ENCODE peak calls at places on chromosomes 11 and 22, in eight cellular contexts. F, W, E, N, B, D, T and J are unnamed samples.

GRCh38 chr11:36453678-36454077 is 56.4 kb downstream of the TRAF6 start:
- DNase-seq in T (peak; percentile 14), E (no peak), N (no peak), D (no peak), F (no peak), W (no peak), B (no peak), J (no peak)

GRCh38 chr11:93370260-93370659 is 39.7 kb downstream of the DEUP1 start:
- DNase-seq in T (no peak), B (no peak), N (no peak), W (no peak), E (no peak), F (no peak), D (no peak), J (no peak)

GRCh38 chr11:24683578-24683977 is 186.7 kb downstream of the LUZP2 start:
- DNase-seq in E (no peak), T (no peak), B (no peak), F (no peak), N (no peak), D (no peak), W (no peak), J (no peak)

GRCh38 chr11:110297726-110298297 is 1.4 kb upstream of the RDX start:
- DNase-seq in E (no peak), B (no peak), F (no peak), D (no peak), W (no peak), T (peak; percentile 29), N (no peak), J (peak; percentile 43)

GRCh38 chr11:134360050-134360835 is 28.5 kb downstream of the GLB1L2 start:
- DNase-seq in T (peak; percentile 78), E (peak; percentile 54), F (peak; percentile 78), D (peak; percentile 65), N (peak; percentile 86), W (peak; percentile 84), B (peak; percentile 91), J (peak; percentile 93)

GRCh38 chr11:14894657-14895598 is 2.9 kb upstream of the CYP2R1 start:
- DNase-seq in B (peak; percentile 82), F (peak; percentile 27), D (no peak), W (peak; percentile 80), T (peak; percentile 94), N (peak; percentile 15), E (no peak), J (no peak)

GRCh38 chr11:93933230-93933629 is 82.8 kb upstream of the VSTM5 start:
- DNase-seq in T (peak; percentile 14), D (no peak), W (no peak), E (no peak), F (no peak), B (no peak), N (no peak), J (no peak)

GRCh38 chr11:20762112-20762511 is 92.7 kb downstream of the NELL1 start:
- DNase-seq in D (no peak), T (no peak), N (no peak), W (no peak), E (no peak), F (no peak), B (no peak), J (no peak)

GRCh38 chr11:75014129-75014528 is 25.4 kb downstream of the NEU3 start:
- DNase-seq in E (no peak), W (no peak), F (no peak), D (no peak), B (no peak), T (peak; percentile 79), N (no peak), J (no peak)

DNA sequence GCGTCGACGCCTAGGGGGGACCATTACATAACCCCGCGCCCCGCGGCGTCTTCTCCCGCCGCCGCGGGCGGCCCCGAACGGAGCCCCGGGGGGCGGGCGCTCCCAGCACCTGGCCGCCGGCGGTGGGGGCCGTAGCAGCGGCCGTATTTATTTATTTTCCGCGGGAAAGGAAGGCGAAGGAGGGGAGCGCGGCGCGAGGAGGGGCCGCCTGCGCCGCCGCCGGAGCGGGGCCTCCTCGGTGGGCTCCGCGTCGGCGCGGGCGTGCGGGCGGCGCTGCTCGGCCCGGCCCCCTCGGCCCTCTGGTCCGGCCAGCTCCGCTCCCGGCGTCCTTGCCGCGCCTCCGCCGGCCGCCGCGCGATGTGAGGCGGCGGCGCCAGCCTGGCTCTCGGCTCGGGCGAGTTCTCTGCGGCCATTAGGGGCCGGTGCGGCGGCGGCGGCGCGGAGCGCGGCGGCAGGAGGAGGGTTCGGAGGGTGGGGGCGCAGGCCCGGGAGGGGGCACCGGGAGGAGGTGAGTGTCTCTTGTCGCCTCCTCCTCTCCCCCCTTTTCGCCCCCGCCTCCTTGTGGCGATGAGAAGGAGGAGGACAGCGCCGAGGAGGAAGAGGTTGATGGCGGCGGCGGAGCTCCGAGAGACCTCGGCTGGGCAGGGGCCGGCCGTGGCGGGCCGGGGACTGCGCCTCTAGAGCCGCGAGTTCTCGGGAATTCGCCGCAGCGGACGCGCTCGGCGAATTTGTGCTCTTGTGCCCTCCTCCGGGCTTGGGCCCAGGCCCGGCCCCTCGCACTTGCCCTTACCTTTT is at the start of gene EP300:
- DNase-seq in D (peak; percentile 18), N (peak; percentile 76), F (peak; percentile 84), E (peak; percentile 40), W (peak; percentile 91), B (peak; percentile 94), T (peak; percentile 75), J (peak; percentile 72)
- H3K27ac ChIP-seq in D (peak within 1 kb of the TSS; percentile 99), N (peak within 1 kb of the TSS; percentile 100), F (peak within 1 kb of the TSS; percentile 100), E (peak within 1 kb of the TSS; percentile 100), W (peak within 1 kb of the TSS; percentile 99), B (peak within 1 kb of the TSS; percentile 100), T (peak within 1 kb of the TSS; percentile 100), J (peak within 1 kb of the TSS; percentile 99)

GRCh38 chr11:123391646-123392348 is 38.3 kb upstream of the GRAMD1B start:
- DNase-seq in F (no peak), W (no peak), B (no peak), E (no peak), N (no peak), T (no peak), D (no peak), J (no peak)

GRCh38 chr11:123388640-123389039 is 41.4 kb upstream of the GRAMD1B start:
- DNase-seq in B (no peak), W (no peak), N (no peak), F (no peak), T (no peak), E (no peak), D (no peak), J (no peak)

GRCh38 chr11:123392813-123393212 is 37.3 kb upstream of the GRAMD1B start:
- DNase-seq in B (no peak), E (no peak), F (no peak), T (no peak), D (no peak), N (no peak), W (no peak), J (no peak)

GRCh38 chr11:123390146-123390545 is 39.9 kb upstream of the GRAMD1B start:
- DNase-seq in E (no peak), B (no peak), W (no peak), F (no peak), T (no peak), D (no peak), N (no peak), J (no peak)

DNA sequence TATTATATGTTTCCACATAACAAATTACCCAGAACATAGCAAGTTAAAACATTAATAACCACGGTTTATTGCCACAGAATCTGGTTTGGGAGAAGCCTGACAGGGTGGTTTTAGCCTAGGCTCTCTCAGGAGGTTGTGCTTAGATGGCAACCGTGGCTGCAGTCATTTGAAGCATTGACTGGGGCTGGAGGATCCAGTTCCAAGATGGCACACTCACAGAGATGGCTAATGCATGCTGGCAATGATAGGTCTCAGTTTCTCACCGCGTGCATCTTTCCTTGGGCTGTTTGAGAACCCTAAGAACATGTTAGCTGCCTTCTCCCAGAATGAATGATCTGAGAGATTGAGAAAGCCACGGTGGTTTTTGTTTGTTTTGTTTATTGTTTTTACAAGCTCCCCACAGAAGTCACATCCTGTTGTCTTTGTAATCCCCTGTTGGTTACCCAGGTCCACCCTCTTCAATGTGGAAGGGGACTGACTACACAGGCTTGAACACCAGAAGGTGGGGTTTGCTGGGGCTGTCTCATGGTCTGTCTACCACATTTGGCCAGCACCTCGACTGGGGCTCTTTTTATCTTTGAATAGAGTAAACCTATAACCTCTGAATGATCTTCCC is 36.6 kb upstream of the GRAMD1B start:
- DNase-seq in B (no peak), N (no peak), W (no peak), E (no peak), T (no peak), D (no peak), F (no peak), J (no peak)
- H3K27ac ChIP-seq in B (no peak overlapping the region), N (no peak overlapping the region), W (no peak overlapping the region), E (no peak overlapping the region), T (no peak overlapping the region), D (no peak overlapping the region), F (no peak overlapping the region), J (no peak overlapping the region)

GRCh38 chr11:67592880-67593624 is 9.4 kb downstream of the GSTP1 start:
- DNase-seq in D (no peak), T (no peak), F (no peak), N (no peak), B (no peak), E (no peak), W (no peak), J (no peak)
- H3K27ac ChIP-seq in D (no peak overlapping the region), T (no peak overlapping the region), F (no peak overlapping the region), N (no peak overlapping the region), B (no peak overlapping the region), E (no peak overlapping the region), W (no peak overlapping the region), J (no peak overlapping the region)

GRCh38 chr22:36155702-36156101 is 4.9 kb downstream of the APOL3 start:
- DNase-seq in F (peak; percentile 64), N (peak; percentile 30), B (peak; percentile 65), D (peak; percentile 35), W (no peak), E (no peak), T (peak; percentile 56), J (no peak)
- H3K27ac ChIP-seq in F (peak overlapping the region; percentile 95), N (peak overlapping the region; percentile 74), B (peak overlapping the region; percentile 91), D (peak overlapping the region; percentile 64), W (peak overlapping the region; percentile 86), E (no peak overlapping the region), T (no peak overlapping the region), J (no peak overlapping the region)

GRCh38 chr22:35620624-35621245 is 3.6 kb upstream of the MB start:
- DNase-seq in N (no peak), E (no peak), D (no peak), T (peak; percentile 19), W (no peak), F (no peak), B (no peak), J (peak; percentile 22)
- H3K27ac ChIP-seq in N (no peak overlapping the region), E (no peak overlapping the region), D (no peak overlapping the region), T (peak overlapping the region; percentile 94), W (no peak overlapping the region), F (peak overlapping the region; percentile 94), B (no peak overlapping the region), J (no peak overlapping the region)

DNA sequence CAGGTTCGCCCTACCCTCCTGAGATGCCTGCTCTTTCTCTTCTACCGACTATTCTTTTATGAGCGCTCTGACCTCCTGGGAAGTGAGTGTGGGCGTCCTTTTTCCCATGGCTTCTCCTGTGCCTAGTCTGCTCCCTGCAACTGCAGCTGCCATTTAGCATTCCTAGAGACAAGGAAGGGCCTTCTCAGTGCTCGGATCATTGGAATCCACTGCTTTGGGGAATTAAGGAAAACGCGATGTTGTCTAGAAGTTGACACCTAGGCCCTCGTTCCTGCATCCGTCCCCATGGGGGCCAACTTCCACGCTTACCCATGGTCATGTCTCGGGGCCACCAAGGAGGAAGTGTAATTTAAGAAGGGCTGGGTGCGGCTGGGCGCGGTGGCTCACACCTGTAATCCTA is 95.4 kb downstream of the BCR start:
- DNase-seq in N (no peak), B (no peak), T (no peak), E (no peak), D (no peak), W (no peak), F (no peak), J (no peak)
- H3K27ac ChIP-seq in N (no peak overlapping the region), B (no peak overlapping the region), T (no peak overlapping the region), E (no peak overlapping the region), D (no peak overlapping the region), W (no peak overlapping the region), F (no peak overlapping the region), J (no peak overlapping the region)